ENCODE peak calls at places on chromosomes 6 and 20, in ten cellular contexts. One of them, this sample, is unnamed.

GRCh38 chr6:55919909-55920308 is 44.5 kb upstream of the BMP5 start:
- DNase-seq in HTR-8/SVneo: no peak
- DNase-seq in activated CD8-positive, alpha-beta memory T cell treated with anti-CD3 and anti-CD28 coated beads, Interleukin-2, amount 50 U/mL, for 4 hours: no peak
- DNase-seq in endodermal cell: no peak
- DNase-seq in HEK293T: no peak
- DNase-seq in activated CD4-positive, alpha-beta T cell treated with anti-CD3 and anti-CD28 coated beads, Interleukin-2, amount 50 U/mL, for 1 hour: no peak
- DNase-seq in stimulated activated CD8-positive, alpha-beta memory T cell treated with anti-CD3 and anti-CD28 coated beads, Interleukin-4, amount 100 ng/mL, for 24 hours: no peak
- DNase-seq in NCI-H446: no peak
- DNase-seq in activated T-helper 1 cell treated with Interleukin-2 at 50 U/mL for 16 hours: no peak
- DNase-seq in stimulated activated CD4-positive, alpha-beta T cell treated with anti-CD3 and anti-CD28 coated beads, Interleukin-2, amount 100 ng/mL, for 48 hours: no peak
- DNase-seq in this sample: no peak

GRCh38 chr20:4038047-4038459 is 22.7 kb upstream of the RNF24 start:
- DNase-seq in HEK293T: no peak
- DNase-seq in stimulated activated CD8-positive, alpha-beta memory T cell treated with anti-CD3 and anti-CD28 coated beads, Interleukin-4, amount 100 ng/mL, for 24 hours: peak
- DNase-seq in activated CD4-positive, alpha-beta T cell treated with anti-CD3 and anti-CD28 coated beads, Interleukin-2, amount 50 U/mL, for 1 hour: peak
- DNase-seq in activated T-helper 1 cell treated with Interleukin-2 at 50 U/mL for 16 hours: peak
- DNase-seq in activated CD8-positive, alpha-beta memory T cell treated with anti-CD3 and anti-CD28 coated beads, Interleukin-2, amount 50 U/mL, for 4 hours: peak
- DNase-seq in endodermal cell: peak
- DNase-seq in HTR-8/SVneo: peak
- DNase-seq in NCI-H446: no peak
- DNase-seq in stimulated activated CD4-positive, alpha-beta T cell treated with anti-CD3 and anti-CD28 coated beads, Interleukin-2, amount 100 ng/mL, for 48 hours: peak
- DNase-seq in this sample: peak

GRCh38 chr6:117601811-117602150 is 530 bp downstream of the GOPC start:
- DNase-seq in stimulated activated CD8-positive, alpha-beta memory T cell treated with anti-CD3 and anti-CD28 coated beads, Interleukin-4, amount 100 ng/mL, for 24 hours: no peak
- DNase-seq in activated T-helper 1 cell treated with Interleukin-2 at 50 U/mL for 16 hours: no peak
- DNase-seq in activated CD4-positive, alpha-beta T cell treated with anti-CD3 and anti-CD28 coated beads, Interleukin-2, amount 50 U/mL, for 1 hour: no peak
- DNase-seq in endodermal cell: no peak
- DNase-seq in activated CD8-positive, alpha-beta memory T cell treated with anti-CD3 and anti-CD28 coated beads, Interleukin-2, amount 50 U/mL, for 4 hours: no peak
- DNase-seq in NCI-H446: no peak
- DNase-seq in HEK293T: no peak
- DNase-seq in HTR-8/SVneo: no peak
- DNase-seq in stimulated activated CD4-positive, alpha-beta T cell treated with anti-CD3 and anti-CD28 coated beads, Interleukin-2, amount 100 ng/mL, for 48 hours: no peak
- DNase-seq in this sample: no peak

GRCh38 chr6:2725999-2726567 is 24.6 kb downstream of the MYLK4 start:
- DNase-seq in activated CD8-positive, alpha-beta memory T cell treated with anti-CD3 and anti-CD28 coated beads, Interleukin-2, amount 50 U/mL, for 4 hours: no peak
- DNase-seq in endodermal cell: no peak
- DNase-seq in stimulated activated CD4-positive, alpha-beta T cell treated with anti-CD3 and anti-CD28 coated beads, Interleukin-2, amount 100 ng/mL, for 48 hours: no peak
- DNase-seq in HTR-8/SVneo: peak
- DNase-seq in stimulated activated CD8-positive, alpha-beta memory T cell treated with anti-CD3 and anti-CD28 coated beads, Interleukin-4, amount 100 ng/mL, for 24 hours: no peak
- DNase-seq in HEK293T: peak
- DNase-seq in activated T-helper 1 cell treated with Interleukin-2 at 50 U/mL for 16 hours: no peak
- DNase-seq in NCI-H446: no peak
- DNase-seq in activated CD4-positive, alpha-beta T cell treated with anti-CD3 and anti-CD28 coated beads, Interleukin-2, amount 50 U/mL, for 1 hour: no peak
- DNase-seq in this sample: no peak

GRCh38 chr6:160790028-160790792 is 88.2 kb downstream of the PLG start:
- DNase-seq in HEK293T: no peak
- DNase-seq in stimulated activated CD4-positive, alpha-beta T cell treated with anti-CD3 and anti-CD28 coated beads, Interleukin-2, amount 100 ng/mL, for 48 hours: no peak
- DNase-seq in activated T-helper 1 cell treated with Interleukin-2 at 50 U/mL for 16 hours: no peak
- DNase-seq in HTR-8/SVneo: no peak
- DNase-seq in endodermal cell: peak
- DNase-seq in activated CD8-positive, alpha-beta memory T cell treated with anti-CD3 and anti-CD28 coated beads, Interleukin-2, amount 50 U/mL, for 4 hours: no peak
- DNase-seq in stimulated activated CD8-positive, alpha-beta memory T cell treated with anti-CD3 and anti-CD28 coated beads, Interleukin-4, amount 100 ng/mL, for 24 hours: no peak
- DNase-seq in NCI-H446: no peak
- DNase-seq in activated CD4-positive, alpha-beta T cell treated with anti-CD3 and anti-CD28 coated beads, Interleukin-2, amount 50 U/mL, for 1 hour: no peak
- DNase-seq in this sample: no peak

GRCh38 chr20:528923-529594 is 14.5 kb downstream of the CSNK2A1 start:
- DNase-seq in activated CD8-positive, alpha-beta memory T cell treated with anti-CD3 and anti-CD28 coated beads, Interleukin-2, amount 50 U/mL, for 4 hours: no peak
- DNase-seq in endodermal cell: no peak
- DNase-seq in stimulated activated CD8-positive, alpha-beta memory T cell treated with anti-CD3 and anti-CD28 coated beads, Interleukin-4, amount 100 ng/mL, for 24 hours: no peak
- DNase-seq in stimulated activated CD4-positive, alpha-beta T cell treated with anti-CD3 and anti-CD28 coated beads, Interleukin-2, amount 100 ng/mL, for 48 hours: no peak
- DNase-seq in HTR-8/SVneo: no peak
- DNase-seq in NCI-H446: no peak
- DNase-seq in activated CD4-positive, alpha-beta T cell treated with anti-CD3 and anti-CD28 coated beads, Interleukin-2, amount 50 U/mL, for 1 hour: no peak
- DNase-seq in HEK293T: no peak
- DNase-seq in activated T-helper 1 cell treated with Interleukin-2 at 50 U/mL for 16 hours: no peak
- DNase-seq in this sample: no peak

GRCh38 chr20:50517817-50518154 is 7.6 kb downstream of the PTPN1 start:
- DNase-seq in endodermal cell: no peak
- DNase-seq in stimulated activated CD8-positive, alpha-beta memory T cell treated with anti-CD3 and anti-CD28 coated beads, Interleukin-4, amount 100 ng/mL, for 24 hours: no peak
- DNase-seq in HEK293T: no peak
- DNase-seq in activated T-helper 1 cell treated with Interleukin-2 at 50 U/mL for 16 hours: no peak
- DNase-seq in NCI-H446: no peak
- DNase-seq in activated CD8-positive, alpha-beta memory T cell treated with anti-CD3 and anti-CD28 coated beads, Interleukin-2, amount 50 U/mL, for 4 hours: no peak
- DNase-seq in activated CD4-positive, alpha-beta T cell treated with anti-CD3 and anti-CD28 coated beads, Interleukin-2, amount 50 U/mL, for 1 hour: no peak
- DNase-seq in HTR-8/SVneo: no peak
- DNase-seq in stimulated activated CD4-positive, alpha-beta T cell treated with anti-CD3 and anti-CD28 coated beads, Interleukin-2, amount 100 ng/mL, for 48 hours: no peak
- DNase-seq in this sample: no peak

GRCh38 chr20:20448891-20449290 is 81.0 kb downstream of the INSM1 start:
- DNase-seq in NCI-H446: peak
- DNase-seq in activated T-helper 1 cell treated with Interleukin-2 at 50 U/mL for 16 hours: no peak
- DNase-seq in stimulated activated CD4-positive, alpha-beta T cell treated with anti-CD3 and anti-CD28 coated beads, Interleukin-2, amount 100 ng/mL, for 48 hours: no peak
- DNase-seq in activated CD8-positive, alpha-beta memory T cell treated with anti-CD3 and anti-CD28 coated beads, Interleukin-2, amount 50 U/mL, for 4 hours: no peak
- DNase-seq in endodermal cell: no peak
- DNase-seq in stimulated activated CD8-positive, alpha-beta memory T cell treated with anti-CD3 and anti-CD28 coated beads, Interleukin-4, amount 100 ng/mL, for 24 hours: no peak
- DNase-seq in HEK293T: no peak
- DNase-seq in HTR-8/SVneo: no peak
- DNase-seq in activated CD4-positive, alpha-beta T cell treated with anti-CD3 and anti-CD28 coated beads, Interleukin-2, amount 50 U/mL, for 1 hour: no peak
- DNase-seq in this sample: no peak

GRCh38 chr6:119446623-119447008 is 97.1 kb upstream of the MAN1A1 start:
- DNase-seq in endodermal cell: no peak
- DNase-seq in stimulated activated CD8-positive, alpha-beta memory T cell treated with anti-CD3 and anti-CD28 coated beads, Interleukin-4, amount 100 ng/mL, for 24 hours: no peak
- DNase-seq in NCI-H446: no peak
- DNase-seq in activated T-helper 1 cell treated with Interleukin-2 at 50 U/mL for 16 hours: no peak
- DNase-seq in HTR-8/SVneo: no peak
- DNase-seq in HEK293T: no peak
- DNase-seq in stimulated activated CD4-positive, alpha-beta T cell treated with anti-CD3 and anti-CD28 coated beads, Interleukin-2, amount 100 ng/mL, for 48 hours: no peak
- DNase-seq in activated CD8-positive, alpha-beta memory T cell treated with anti-CD3 and anti-CD28 coated beads, Interleukin-2, amount 50 U/mL, for 4 hours: no peak
- DNase-seq in activated CD4-positive, alpha-beta T cell treated with anti-CD3 and anti-CD28 coated beads, Interleukin-2, amount 50 U/mL, for 1 hour: no peak
- DNase-seq in this sample: no peak

GRCh38 chr6:41074692-41075436 is 2.1 kb downstream of the NFYA start:
- DNase-seq in HTR-8/SVneo: no peak
- DNase-seq in HEK293T: no peak
- DNase-seq in stimulated activated CD8-positive, alpha-beta memory T cell treated with anti-CD3 and anti-CD28 coated beads, Interleukin-4, amount 100 ng/mL, for 24 hours: no peak
- DNase-seq in activated CD4-positive, alpha-beta T cell treated with anti-CD3 and anti-CD28 coated beads, Interleukin-2, amount 50 U/mL, for 1 hour: no peak
- DNase-seq in endodermal cell: no peak
- DNase-seq in activated T-helper 1 cell treated with Interleukin-2 at 50 U/mL for 16 hours: no peak
- DNase-seq in NCI-H446: no peak
- DNase-seq in activated CD8-positive, alpha-beta memory T cell treated with anti-CD3 and anti-CD28 coated beads, Interleukin-2, amount 50 U/mL, for 4 hours: no peak
- DNase-seq in stimulated activated CD4-positive, alpha-beta T cell treated with anti-CD3 and anti-CD28 coated beads, Interleukin-2, amount 100 ng/mL, for 48 hours: no peak
- DNase-seq in this sample: no peak

GRCh38 chr6:27899543-27899942 is 12.7 kb downstream of the OR2B2 start:
- DNase-seq in endodermal cell: no peak
- DNase-seq in NCI-H446: no peak
- DNase-seq in activated T-helper 1 cell treated with Interleukin-2 at 50 U/mL for 16 hours: no peak
- DNase-seq in stimulated activated CD4-positive, alpha-beta T cell treated with anti-CD3 and anti-CD28 coated beads, Interleukin-2, amount 100 ng/mL, for 48 hours: no peak
- DNase-seq in HTR-8/SVneo: no peak
- DNase-seq in activated CD8-positive, alpha-beta memory T cell treated with anti-CD3 and anti-CD28 coated beads, Interleukin-2, amount 50 U/mL, for 4 hours: no peak
- DNase-seq in stimulated activated CD8-positive, alpha-beta memory T cell treated with anti-CD3 and anti-CD28 coated beads, Interleukin-4, amount 100 ng/mL, for 24 hours: no peak
- DNase-seq in HEK293T: no peak
- DNase-seq in activated CD4-positive, alpha-beta T cell treated with anti-CD3 and anti-CD28 coated beads, Interleukin-2, amount 50 U/mL, for 1 hour: no peak
- DNase-seq in this sample: no peak

GRCh38 chr6:87722831-87723726 is 21.0 kb upstream of the AKIRIN2 start:
- DNase-seq in activated CD8-positive, alpha-beta memory T cell treated with anti-CD3 and anti-CD28 coated beads, Interleukin-2, amount 50 U/mL, for 4 hours: no peak
- DNase-seq in activated CD4-positive, alpha-beta T cell treated with anti-CD3 and anti-CD28 coated beads, Interleukin-2, amount 50 U/mL, for 1 hour: no peak
- DNase-seq in stimulated activated CD4-positive, alpha-beta T cell treated with anti-CD3 and anti-CD28 coated beads, Interleukin-2, amount 100 ng/mL, for 48 hours: no peak
- DNase-seq in activated T-helper 1 cell treated with Interleukin-2 at 50 U/mL for 16 hours: no peak
- DNase-seq in endodermal cell: peak
- DNase-seq in NCI-H446: peak
- DNase-seq in HEK293T: no peak
- DNase-seq in HTR-8/SVneo: peak
- DNase-seq in stimulated activated CD8-positive, alpha-beta memory T cell treated with anti-CD3 and anti-CD28 coated beads, Interleukin-4, amount 100 ng/mL, for 24 hours: no peak
- DNase-seq in this sample: no peak

GRCh38 chr6:109048176-109048575 is 46.5 kb downstream of the SESN1 start:
- DNase-seq in HTR-8/SVneo: no peak
- DNase-seq in activated CD4-positive, alpha-beta T cell treated with anti-CD3 and anti-CD28 coated beads, Interleukin-2, amount 50 U/mL, for 1 hour: no peak
- DNase-seq in NCI-H446: no peak
- DNase-seq in stimulated activated CD4-positive, alpha-beta T cell treated with anti-CD3 and anti-CD28 coated beads, Interleukin-2, amount 100 ng/mL, for 48 hours: no peak
- DNase-seq in HEK293T: no peak
- DNase-seq in activated T-helper 1 cell treated with Interleukin-2 at 50 U/mL for 16 hours: no peak
- DNase-seq in stimulated activated CD8-positive, alpha-beta memory T cell treated with anti-CD3 and anti-CD28 coated beads, Interleukin-4, amount 100 ng/mL, for 24 hours: no peak
- DNase-seq in endodermal cell: no peak
- DNase-seq in activated CD8-positive, alpha-beta memory T cell treated with anti-CD3 and anti-CD28 coated beads, Interleukin-2, amount 50 U/mL, for 4 hours: no peak
- DNase-seq in this sample: no peak

GRCh38 chr20:37890108-37890507 is 12.8 kb upstream of the VSTM2L start:
- DNase-seq in stimulated activated CD8-positive, alpha-beta memory T cell treated with anti-CD3 and anti-CD28 coated beads, Interleukin-4, amount 100 ng/mL, for 24 hours: no peak
- DNase-seq in HEK293T: no peak
- DNase-seq in HTR-8/SVneo: no peak
- DNase-seq in endodermal cell: no peak
- DNase-seq in stimulated activated CD4-positive, alpha-beta T cell treated with anti-CD3 and anti-CD28 coated beads, Interleukin-2, amount 100 ng/mL, for 48 hours: no peak
- DNase-seq in activated CD4-positive, alpha-beta T cell treated with anti-CD3 and anti-CD28 coated beads, Interleukin-2, amount 50 U/mL, for 1 hour: no peak
- DNase-seq in activated CD8-positive, alpha-beta memory T cell treated with anti-CD3 and anti-CD28 coated beads, Interleukin-2, amount 50 U/mL, for 4 hours: no peak
- DNase-seq in activated T-helper 1 cell treated with Interleukin-2 at 50 U/mL for 16 hours: no peak
- DNase-seq in NCI-H446: no peak
- DNase-seq in this sample: no peak

GRCh38 chr6:121691126-121691540 is 255.7 kb downstream of the GJA1 start:
- DNase-seq in HEK293T: no peak
- DNase-seq in activated T-helper 1 cell treated with Interleukin-2 at 50 U/mL for 16 hours: no peak
- DNase-seq in activated CD8-positive, alpha-beta memory T cell treated with anti-CD3 and anti-CD28 coated beads, Interleukin-2, amount 50 U/mL, for 4 hours: no peak
- DNase-seq in stimulated activated CD4-positive, alpha-beta T cell treated with anti-CD3 and anti-CD28 coated beads, Interleukin-2, amount 100 ng/mL, for 48 hours: no peak
- DNase-seq in activated CD4-positive, alpha-beta T cell treated with anti-CD3 and anti-CD28 coated beads, Interleukin-2, amount 50 U/mL, for 1 hour: no peak
- DNase-seq in endodermal cell: no peak
- DNase-seq in NCI-H446: no peak
- DNase-seq in stimulated activated CD8-positive, alpha-beta memory T cell treated with anti-CD3 and anti-CD28 coated beads, Interleukin-4, amount 100 ng/mL, for 24 hours: no peak
- DNase-seq in HTR-8/SVneo: peak
- DNase-seq in this sample: no peak

GRCh38 chr6:48101277-48101676 is 9.7 kb downstream of the PTCHD4 start:
- DNase-seq in HEK293T: no peak
- DNase-seq in stimulated activated CD8-positive, alpha-beta memory T cell treated with anti-CD3 and anti-CD28 coated beads, Interleukin-4, amount 100 ng/mL, for 24 hours: no peak
- DNase-seq in HTR-8/SVneo: no peak
- DNase-seq in NCI-H446: no peak
- DNase-seq in activated CD8-positive, alpha-beta memory T cell treated with anti-CD3 and anti-CD28 coated beads, Interleukin-2, amount 50 U/mL, for 4 hours: no peak
- DNase-seq in stimulated activated CD4-positive, alpha-beta T cell treated with anti-CD3 and anti-CD28 coated beads, Interleukin-2, amount 100 ng/mL, for 48 hours: no peak
- DNase-seq in activated T-helper 1 cell treated with Interleukin-2 at 50 U/mL for 16 hours: no peak
- DNase-seq in endodermal cell: no peak
- DNase-seq in activated CD4-positive, alpha-beta T cell treated with anti-CD3 and anti-CD28 coated beads, Interleukin-2, amount 50 U/mL, for 1 hour: no peak
- DNase-seq in this sample: no peak

GRCh38 chr6:130320908-130321307 is 44.9 kb upstream of the TMEM200A start:
- DNase-seq in activated CD4-positive, alpha-beta T cell treated with anti-CD3 and anti-CD28 coated beads, Interleukin-2, amount 50 U/mL, for 1 hour: no peak
- DNase-seq in endodermal cell: no peak
- DNase-seq in HEK293T: no peak
- DNase-seq in activated T-helper 1 cell treated with Interleukin-2 at 50 U/mL for 16 hours: no peak
- DNase-seq in stimulated activated CD4-positive, alpha-beta T cell treated with anti-CD3 and anti-CD28 coated beads, Interleukin-2, amount 100 ng/mL, for 48 hours: no peak
- DNase-seq in activated CD8-positive, alpha-beta memory T cell treated with anti-CD3 and anti-CD28 coated beads, Interleukin-2, amount 50 U/mL, for 4 hours: no peak
- DNase-seq in HTR-8/SVneo: no peak
- DNase-seq in stimulated activated CD8-positive, alpha-beta memory T cell treated with anti-CD3 and anti-CD28 coated beads, Interleukin-4, amount 100 ng/mL, for 24 hours: no peak
- DNase-seq in NCI-H446: no peak
- DNase-seq in this sample: no peak

GRCh38 chr20:32510601-32511357 is 74.4 kb downstream of the NOL4L start:
- DNase-seq in activated CD4-positive, alpha-beta T cell treated with anti-CD3 and anti-CD28 coated beads, Interleukin-2, amount 50 U/mL, for 1 hour: no peak
- DNase-seq in activated CD8-positive, alpha-beta memory T cell treated with anti-CD3 and anti-CD28 coated beads, Interleukin-2, amount 50 U/mL, for 4 hours: no peak
- DNase-seq in HTR-8/SVneo: no peak
- DNase-seq in stimulated activated CD4-positive, alpha-beta T cell treated with anti-CD3 and anti-CD28 coated beads, Interleukin-2, amount 100 ng/mL, for 48 hours: no peak
- DNase-seq in endodermal cell: peak
- DNase-seq in stimulated activated CD8-positive, alpha-beta memory T cell treated with anti-CD3 and anti-CD28 coated beads, Interleukin-4, amount 100 ng/mL, for 24 hours: no peak
- DNase-seq in activated T-helper 1 cell treated with Interleukin-2 at 50 U/mL for 16 hours: no peak
- DNase-seq in HEK293T: no peak
- DNase-seq in NCI-H446: no peak
- DNase-seq in this sample: no peak

GRCh38 chr6:42813074-42813645 is 31.3 kb downstream of the BICRAL start:
- DNase-seq in activated T-helper 1 cell treated with Interleukin-2 at 50 U/mL for 16 hours: no peak
- DNase-seq in activated CD8-positive, alpha-beta memory T cell treated with anti-CD3 and anti-CD28 coated beads, Interleukin-2, amount 50 U/mL, for 4 hours: no peak
- DNase-seq in stimulated activated CD8-positive, alpha-beta memory T cell treated with anti-CD3 and anti-CD28 coated beads, Interleukin-4, amount 100 ng/mL, for 24 hours: no peak
- DNase-seq in stimulated activated CD4-positive, alpha-beta T cell treated with anti-CD3 and anti-CD28 coated beads, Interleukin-2, amount 100 ng/mL, for 48 hours: no peak
- DNase-seq in HTR-8/SVneo: no peak
- DNase-seq in endodermal cell: no peak
- DNase-seq in HEK293T: no peak
- DNase-seq in NCI-H446: no peak
- DNase-seq in activated CD4-positive, alpha-beta T cell treated with anti-CD3 and anti-CD28 coated beads, Interleukin-2, amount 50 U/mL, for 1 hour: no peak
- DNase-seq in this sample: no peak

GRCh38 chr6:126788961-126789365 is 329.5 kb upstream of the RSPO3 start:
- DNase-seq in stimulated activated CD8-positive, alpha-beta memory T cell treated with anti-CD3 and anti-CD28 coated beads, Interleukin-4, amount 100 ng/mL, for 24 hours: no peak
- DNase-seq in HEK293T: no peak
- DNase-seq in HTR-8/SVneo: no peak
- DNase-seq in activated CD8-positive, alpha-beta memory T cell treated with anti-CD3 and anti-CD28 coated beads, Interleukin-2, amount 50 U/mL, for 4 hours: no peak
- DNase-seq in activated CD4-positive, alpha-beta T cell treated with anti-CD3 and anti-CD28 coated beads, Interleukin-2, amount 50 U/mL, for 1 hour: no peak
- DNase-seq in NCI-H446: no peak
- DNase-seq in stimulated activated CD4-positive, alpha-beta T cell treated with anti-CD3 and anti-CD28 coated beads, Interleukin-2, amount 100 ng/mL, for 48 hours: no peak
- DNase-seq in endodermal cell: no peak
- DNase-seq in activated T-helper 1 cell treated with Interleukin-2 at 50 U/mL for 16 hours: no peak
- DNase-seq in this sample: no peak

GRCh38 chr6:12012231-12012565 is at the start of gene HIVEP1:
- DNase-seq in endodermal cell: peak
- DNase-seq in HEK293T: peak
- DNase-seq in activated T-helper 1 cell treated with Interleukin-2 at 50 U/mL for 16 hours: no peak
- DNase-seq in activated CD8-positive, alpha-beta memory T cell treated with anti-CD3 and anti-CD28 coated beads, Interleukin-2, amount 50 U/mL, for 4 hours: no peak
- DNase-seq in NCI-H446: no peak
- DNase-seq in stimulated activated CD8-positive, alpha-beta memory T cell treated with anti-CD3 and anti-CD28 coated beads, Interleukin-4, amount 100 ng/mL, for 24 hours: peak
- DNase-seq in HTR-8/SVneo: no peak
- DNase-seq in stimulated activated CD4-positive, alpha-beta T cell treated with anti-CD3 and anti-CD28 coated beads, Interleukin-2, amount 100 ng/mL, for 48 hours: no peak
- DNase-seq in activated CD4-positive, alpha-beta T cell treated with anti-CD3 and anti-CD28 coated beads, Interleukin-2, amount 50 U/mL, for 1 hour: no peak
- DNase-seq in this sample: no peak

GRCh38 chr6:158042245-158042798 is 60.7 kb downstream of the SYNJ2 start:
- DNase-seq in stimulated activated CD4-positive, alpha-beta T cell treated with anti-CD3 and anti-CD28 coated beads, Interleukin-2, amount 100 ng/mL, for 48 hours: no peak
- DNase-seq in stimulated activated CD8-positive, alpha-beta memory T cell treated with anti-CD3 and anti-CD28 coated beads, Interleukin-4, amount 100 ng/mL, for 24 hours: no peak
- DNase-seq in activated T-helper 1 cell treated with Interleukin-2 at 50 U/mL for 16 hours: no peak
- DNase-seq in NCI-H446: no peak
- DNase-seq in HTR-8/SVneo: peak
- DNase-seq in HEK293T: peak
- DNase-seq in activated CD4-positive, alpha-beta T cell treated with anti-CD3 and anti-CD28 coated beads, Interleukin-2, amount 50 U/mL, for 1 hour: no peak
- DNase-seq in activated CD8-positive, alpha-beta memory T cell treated with anti-CD3 and anti-CD28 coated beads, Interleukin-2, amount 50 U/mL, for 4 hours: no peak
- DNase-seq in endodermal cell: no peak
- DNase-seq in this sample: no peak

GRCh38 chr6:161198176-161198575 is 75.7 kb downstream of the AGPAT4 start:
- DNase-seq in HEK293T: no peak
- DNase-seq in stimulated activated CD8-positive, alpha-beta memory T cell treated with anti-CD3 and anti-CD28 coated beads, Interleukin-4, amount 100 ng/mL, for 24 hours: no peak
- DNase-seq in activated T-helper 1 cell treated with Interleukin-2 at 50 U/mL for 16 hours: no peak
- DNase-seq in HTR-8/SVneo: no peak
- DNase-seq in endodermal cell: no peak
- DNase-seq in NCI-H446: no peak
- DNase-seq in activated CD4-positive, alpha-beta T cell treated with anti-CD3 and anti-CD28 coated beads, Interleukin-2, amount 50 U/mL, for 1 hour: no peak
- DNase-seq in activated CD8-positive, alpha-beta memory T cell treated with anti-CD3 and anti-CD28 coated beads, Interleukin-2, amount 50 U/mL, for 4 hours: no peak
- DNase-seq in stimulated activated CD4-positive, alpha-beta T cell treated with anti-CD3 and anti-CD28 coated beads, Interleukin-2, amount 100 ng/mL, for 48 hours: no peak
- DNase-seq in this sample: no peak

GRCh38 chr6:131629656-131630055 is 1.6 kb upstream of the MED23 start:
- DNase-seq in activated T-helper 1 cell treated with Interleukin-2 at 50 U/mL for 16 hours: no peak
- DNase-seq in stimulated activated CD4-positive, alpha-beta T cell treated with anti-CD3 and anti-CD28 coated beads, Interleukin-2, amount 100 ng/mL, for 48 hours: no peak
- DNase-seq in HEK293T: no peak
- DNase-seq in activated CD4-positive, alpha-beta T cell treated with anti-CD3 and anti-CD28 coated beads, Interleukin-2, amount 50 U/mL, for 1 hour: no peak
- DNase-seq in HTR-8/SVneo: no peak
- DNase-seq in activated CD8-positive, alpha-beta memory T cell treated with anti-CD3 and anti-CD28 coated beads, Interleukin-2, amount 50 U/mL, for 4 hours: no peak
- DNase-seq in stimulated activated CD8-positive, alpha-beta memory T cell treated with anti-CD3 and anti-CD28 coated beads, Interleukin-4, amount 100 ng/mL, for 24 hours: no peak
- DNase-seq in NCI-H446: no peak
- DNase-seq in endodermal cell: no peak
- DNase-seq in this sample: no peak

GRCh38 chr6:38715016-38715809 is at the start of gene DNAH8:
- DNase-seq in HEK293T: no peak
- DNase-seq in activated T-helper 1 cell treated with Interleukin-2 at 50 U/mL for 16 hours: no peak
- DNase-seq in endodermal cell: no peak
- DNase-seq in stimulated activated CD4-positive, alpha-beta T cell treated with anti-CD3 and anti-CD28 coated beads, Interleukin-2, amount 100 ng/mL, for 48 hours: no peak
- DNase-seq in HTR-8/SVneo: no peak
- DNase-seq in stimulated activated CD8-positive, alpha-beta memory T cell treated with anti-CD3 and anti-CD28 coated beads, Interleukin-4, amount 100 ng/mL, for 24 hours: no peak
- DNase-seq in NCI-H446: no peak
- DNase-seq in activated CD4-positive, alpha-beta T cell treated with anti-CD3 and anti-CD28 coated beads, Interleukin-2, amount 50 U/mL, for 1 hour: no peak
- DNase-seq in activated CD8-positive, alpha-beta memory T cell treated with anti-CD3 and anti-CD28 coated beads, Interleukin-2, amount 50 U/mL, for 4 hours: peak
- DNase-seq in this sample: no peak

GRCh38 chr6:162363757-162364156 is 363.8 kb downstream of the PRKN start:
- DNase-seq in stimulated activated CD4-positive, alpha-beta T cell treated with anti-CD3 and anti-CD28 coated beads, Interleukin-2, amount 100 ng/mL, for 48 hours: no peak
- DNase-seq in HTR-8/SVneo: no peak
- DNase-seq in NCI-H446: no peak
- DNase-seq in activated CD8-positive, alpha-beta memory T cell treated with anti-CD3 and anti-CD28 coated beads, Interleukin-2, amount 50 U/mL, for 4 hours: no peak
- DNase-seq in activated T-helper 1 cell treated with Interleukin-2 at 50 U/mL for 16 hours: no peak
- DNase-seq in endodermal cell: no peak
- DNase-seq in activated CD4-positive, alpha-beta T cell treated with anti-CD3 and anti-CD28 coated beads, Interleukin-2, amount 50 U/mL, for 1 hour: no peak
- DNase-seq in stimulated activated CD8-positive, alpha-beta memory T cell treated with anti-CD3 and anti-CD28 coated beads, Interleukin-4, amount 100 ng/mL, for 24 hours: no peak
- DNase-seq in HEK293T: no peak
- DNase-seq in this sample: no peak